ENCODE peak calls at places on chromosome 2, in four cellular contexts. W is mammary epithelial cell, O is PC-9, Q is HepG2. F is an unnamed sample.

GRCh38 chr2:1238571-1239138 is 174.6 kb upstream of the TPO start:
- DNase-seq in W (no peak), O (no peak), Q (no peak), F (no peak)

GRCh38 chr2:155157065-155157464 is 458.6 kb downstream of the KCNJ3 start:
- DNase-seq in O (no peak), W (no peak), Q (no peak), F (no peak)

GRCh38 chr2:177783835-177784448 is 288.6 kb downstream of the PDE11A start:
- DNase-seq in Q (no peak), O (peak; percentile 21), W (peak; percentile 74), F (no peak)

GRCh38 chr2:46277470-46278190 is 19.6 kb upstream of the EPAS1 start:
- DNase-seq in W (peak; percentile 33), Q (peak; percentile 35), O (peak; percentile 39), F (no peak)

GRCh38 chr2:205235434-205235833 is 446.9 kb upstream of the NRP2 start:
- DNase-seq in Q (no peak), W (peak; percentile 68), O (peak; percentile 5), F (peak; percentile 2)

GRCh38 chr2:12709207-12709522 is 7.6 kb upstream of the TRIB2 start:
- DNase-seq in O (no peak), Q (no peak), W (no peak), F (no peak)

GRCh38 chr2:137938204-137938603 is 26.1 kb upstream of the HNMT start:
- DNase-seq in Q (peak; percentile 65), O (no peak), W (no peak), F (no peak)

GRCh38 chr2:120856421-120856862 is 120.8 kb downstream of the GLI2 start:
- DNase-seq in O (peak; percentile 12), Q (no peak), W (no peak), F (no peak)

GRCh38 chr2:98896944-98897343 is 39.1 kb downstream of the CRACDL start:
- DNase-seq in W (no peak), Q (no peak), O (no peak), F (no peak)

GRCh38 chr2:2573658-2574293 is 242.7 kb upstream of the MYT1L start:
- DNase-seq in W (peak; percentile 0), O (no peak), Q (peak; percentile 3), F (no peak)

GRCh38 chr2:8103085-8103708 is 578.7 kb upstream of the ID2 start:
- DNase-seq in W (no peak), O (no peak), Q (peak; percentile 100), F (no peak)

GRCh38 chr2:27685577-27685976 is 21.9 kb downstream of the SLC4A1AP start:
- DNase-seq in Q (no peak), W (no peak), O (no peak), F (no peak)

GRCh38 chr2:11236335-11236734 is 81.1 kb downstream of the SLC66A3 start:
- DNase-seq in O (no peak), Q (no peak), W (no peak), F (no peak)

GRCh38 chr2:179927041-179927440 is 65.6 kb upstream of the ZNF385B start:
- DNase-seq in W (no peak), Q (no peak), O (no peak), F (no peak)
- H2AFZ ChIP-seq in W (no peak overlapping the region), Q (no peak overlapping the region), O (no peak overlapping the region), F (no peak overlapping the region)

DNA sequence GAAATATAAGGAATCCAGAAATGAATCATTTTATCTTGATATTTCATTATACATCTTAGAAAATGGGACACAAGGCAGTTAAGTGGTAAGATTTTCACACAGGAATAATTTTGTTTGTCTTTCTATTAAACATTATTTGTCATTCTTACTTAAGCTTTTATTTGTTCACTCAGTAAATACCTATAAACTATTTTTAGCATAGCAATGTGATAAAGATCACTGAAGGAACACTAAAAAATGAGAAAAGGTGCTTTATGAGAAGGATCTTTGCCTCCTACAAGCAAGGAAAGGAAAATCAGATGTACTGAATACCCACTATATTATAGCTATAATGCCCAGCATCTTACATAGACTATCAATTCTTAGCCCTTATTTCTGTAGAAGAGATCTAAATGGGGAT is 176.2 kb upstream of the NYAP2 start:
- DNase-seq in W (no peak), O (no peak), Q (no peak), F (no peak)
- H2AFZ ChIP-seq in W (no peak overlapping the region), O (no peak overlapping the region), Q (no peak overlapping the region), F (no peak overlapping the region)

DNA sequence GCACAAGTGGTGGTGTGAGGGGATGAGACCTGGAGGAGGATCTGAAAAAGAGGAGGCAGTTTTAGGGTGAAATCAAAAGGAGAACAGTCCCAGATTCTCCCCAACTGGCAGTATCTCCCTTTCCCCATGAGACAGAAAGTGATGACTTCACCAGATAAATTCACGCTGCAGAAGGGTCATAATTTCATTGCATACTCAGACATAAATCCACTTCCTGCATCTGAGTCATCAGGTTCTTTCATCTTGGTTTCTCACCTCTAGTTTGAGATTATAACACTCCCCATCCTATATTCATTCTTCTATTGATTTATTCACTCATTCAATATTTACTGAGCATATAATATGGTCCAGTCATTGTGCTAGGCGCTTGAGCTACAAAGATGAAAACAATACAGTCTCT is 64.7 kb downstream of the CCDC148 start:
- DNase-seq in W (peak; percentile 81), Q (peak; percentile 23), O (no peak), F (peak; percentile 6)
- H2AFZ ChIP-seq in W (peak overlapping the region; percentile 87), Q (no peak overlapping the region), O (no peak overlapping the region), F (no peak overlapping the region)

GRCh38 chr2:118706371-118706770 is 141.1 kb downstream of the EN1 start:
- DNase-seq in O (no peak), W (no peak), Q (no peak), F (no peak)

GRCh38 chr2:118711603-118712002 is 135.8 kb downstream of the EN1 start:
- DNase-seq in O (no peak), Q (no peak), W (no peak), F (no peak)

GRCh38 chr2:118706844-118707243 is 140.6 kb downstream of the EN1 start:
- DNase-seq in O (no peak), Q (no peak), W (no peak), F (no peak)

GRCh38 chr2:118710481-118710880 is 137.0 kb downstream of the EN1 start:
- DNase-seq in O (no peak), W (no peak), Q (no peak), F (no peak)

DNA sequence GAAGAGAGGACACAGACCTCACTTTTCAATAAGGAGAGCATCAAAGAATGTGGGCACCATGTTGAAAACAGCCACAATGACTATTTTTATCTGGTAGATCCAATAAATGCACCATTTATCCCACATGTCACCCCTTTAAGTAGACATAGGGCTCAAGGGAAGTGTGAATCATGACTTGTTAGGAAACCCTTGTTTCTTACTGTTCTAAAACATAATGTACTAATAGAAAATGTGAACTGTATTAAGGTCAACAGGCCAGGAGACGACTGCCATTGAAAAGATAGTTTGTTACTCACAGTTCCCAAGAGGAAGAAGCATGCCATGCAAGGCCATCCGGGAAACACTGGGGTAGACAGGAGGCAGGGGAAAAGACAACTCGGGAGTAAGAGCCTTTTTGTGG is 137.7 kb downstream of the EN1 start:
- DNase-seq in O (no peak), W (no peak), Q (no peak), F (no peak)
- H2AFZ ChIP-seq in O (no peak overlapping the region), W (no peak overlapping the region), Q (no peak overlapping the region), F (no peak overlapping the region)

DNA sequence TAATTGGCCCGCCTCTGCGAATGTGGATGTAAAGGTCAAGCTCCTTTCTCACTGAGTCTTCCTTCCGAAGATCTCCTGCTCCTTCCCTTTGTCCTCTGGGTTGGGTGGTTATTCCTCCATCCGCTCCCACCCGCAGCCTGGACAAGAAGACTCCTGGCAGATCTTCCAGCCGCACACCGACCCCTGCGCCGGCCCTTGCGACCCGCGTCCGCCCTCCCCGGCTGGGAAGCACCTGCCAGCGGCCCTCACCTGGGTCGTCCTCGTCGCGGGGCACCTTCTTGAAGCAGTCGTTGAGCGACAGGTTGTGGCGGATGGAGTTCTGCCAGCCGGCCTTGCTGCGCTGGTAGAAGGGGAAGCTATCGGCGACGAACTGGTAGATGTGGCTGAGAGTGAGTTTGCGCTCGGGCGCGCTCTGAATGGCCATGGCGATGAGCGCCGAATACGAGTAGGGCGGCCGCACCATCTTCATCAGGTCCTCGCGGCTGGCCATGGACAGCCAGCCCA is 794 bp downstream of the FOXI3 start:
- DNase-seq in O (no peak), W (peak; percentile 26), Q (no peak), F (no peak)
- H2AFZ ChIP-seq in O (no peak overlapping the region), W (peak overlapping the region; percentile 82), Q (no peak overlapping the region), F (no peak overlapping the region)

GRCh38 chr2:17373736-17374135 is 144.5 kb downstream of the RAD51AP2 start:
- DNase-seq in W (peak; percentile 64), Q (no peak), O (no peak), F (no peak)

GRCh38 chr2:17373041-17373440 is 145.2 kb downstream of the RAD51AP2 start:
- DNase-seq in W (peak; percentile 52), O (no peak), Q (no peak), F (no peak)

GRCh38 chr2:17380003-17380402 is 138.2 kb downstream of the RAD51AP2 start:
- DNase-seq in W (no peak), O (no peak), Q (no peak), F (no peak)

DNA sequence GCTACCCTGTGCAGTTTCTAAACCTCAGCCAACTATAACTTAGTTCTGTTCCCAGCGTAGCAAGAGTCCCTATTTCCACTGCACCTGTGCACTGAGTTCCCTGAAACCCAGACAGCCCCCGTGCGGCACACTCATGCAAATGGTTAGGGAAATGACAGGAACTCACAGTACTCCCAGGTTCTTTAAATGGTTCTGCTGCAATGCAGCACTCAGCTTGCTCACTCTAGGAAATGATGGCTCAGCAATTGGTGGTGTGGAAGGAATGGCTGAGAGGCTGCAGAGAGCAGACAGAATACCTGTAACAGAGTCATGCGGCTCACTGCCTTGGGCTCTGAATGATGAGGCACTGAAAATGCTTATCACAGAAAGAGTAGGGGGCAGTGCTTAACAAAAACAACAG is 143.0 kb downstream of the RAD51AP2 start:
- DNase-seq in W (peak; percentile 1), O (no peak), Q (no peak), F (no peak)
- H2AFZ ChIP-seq in W (no peak overlapping the region), O (no peak overlapping the region), Q (no peak overlapping the region), F (no peak overlapping the region)

GRCh38 chr2:163213699-163214098 is 375.1 kb upstream of the KCNH7 start:
- DNase-seq in W (peak; percentile 89), O (no peak), Q (no peak), F (no peak)
- H2AFZ ChIP-seq in W (peak overlapping the region; percentile 34), O (no peak overlapping the region), Q (no peak overlapping the region), F (no peak overlapping the region)

GRCh38 chr2:41926614-41927580 is 120.9 kb upstream of the PKDCC start:
- DNase-seq in O (no peak), W (no peak), Q (no peak), F (no peak)
- H2AFZ ChIP-seq in O (no peak overlapping the region), W (no peak overlapping the region), Q (no peak overlapping the region), F (no peak overlapping the region)